ENCODE peak calls at places on chromosomes 1 and 21, in four cellular contexts. One of them, this sample, is unnamed.

GRCh38 chr1:184866991-184867788 is 107.1 kb downstream of the NIBAN1 start:
- DNase-seq in IMR-90: peak; percentile 96
- DNase-seq in lung: no peak
- DNase-seq in uterus: no peak
- DNase-seq in this sample: no peak

GRCh38 chr1:211035821-211036380 is 98.0 kb downstream of the KCNH1 start:
- DNase-seq in IMR-90: no peak
- DNase-seq in uterus: no peak
- DNase-seq in lung: no peak
- DNase-seq in this sample: no peak

GRCh38 chr1:185352067-185352466 is 35.0 kb upstream of the IVNS1ABP start:
- DNase-seq in IMR-90: peak; percentile 32
- DNase-seq in uterus: no peak
- DNase-seq in lung: no peak
- DNase-seq in this sample: no peak

GRCh38 chr1:84269286-84269685 is 32.2 kb upstream of the SAMD13 start:
- DNase-seq in IMR-90: no peak
- DNase-seq in uterus: no peak
- DNase-seq in lung: no peak
- DNase-seq in this sample: no peak

GRCh38 chr1:22754106-22754768 is 43.6 kb downstream of the EPHB2 start:
- DNase-seq in IMR-90: peak; percentile 54
- DNase-seq in uterus: no peak
- DNase-seq in lung: no peak
- DNase-seq in this sample: no peak

GRCh38 chr1:55894521-55894920 is 679.4 kb upstream of the USP24 start:
- DNase-seq in uterus: no peak
- DNase-seq in IMR-90: peak; percentile 35
- DNase-seq in lung: no peak
- DNase-seq in this sample: no peak

GRCh38 chr1:205298191-205298994 is 23.2 kb downstream of the NUAK2 start:
- DNase-seq in lung: no peak
- DNase-seq in uterus: no peak
- DNase-seq in IMR-90: peak; percentile 99
- DNase-seq in this sample: no peak

GRCh38 chr1:165634154-165634921 is 3.3 kb downstream of the MGST3 start:
- DNase-seq in lung: no peak
- DNase-seq in IMR-90: no peak
- DNase-seq in uterus: no peak
- DNase-seq in this sample: no peak

GRCh38 chr1:180154003-180154324 is 705 bp upstream of the QSOX1 start:
- DNase-seq in uterus: no peak
- DNase-seq in lung: no peak
- DNase-seq in IMR-90: no peak
- DNase-seq in this sample: no peak

GRCh38 chr1:172357753-172358152 is 62.7 kb upstream of the C1orf105 start:
- DNase-seq in IMR-90: no peak
- DNase-seq in uterus: no peak
- DNase-seq in lung: no peak
- DNase-seq in this sample: no peak

GRCh38 chr1:178941849-178942248 is 71.0 kb upstream of the ANGPTL1 start:
- DNase-seq in IMR-90: peak; percentile 10
- DNase-seq in lung: peak; percentile 22
- DNase-seq in uterus: no peak
- DNase-seq in this sample: no peak

GRCh38 chr1:185646202-185646683 is 87.9 kb upstream of the HMCN1 start:
- DNase-seq in IMR-90: peak; percentile 98
- DNase-seq in lung: peak; percentile 64
- DNase-seq in uterus: peak; percentile 54
- DNase-seq in this sample: no peak

GRCh38 chr1:6267686-6268281 is 6.9 kb upstream of the GPR153 start:
- DNase-seq in IMR-90: peak; percentile 52
- DNase-seq in uterus: no peak
- DNase-seq in lung: no peak
- DNase-seq in this sample: no peak

GRCh38 chr1:54381524-54381923 is 24.7 kb downstream of the SSBP3 start:
- DNase-seq in uterus: no peak
- DNase-seq in lung: no peak
- DNase-seq in IMR-90: no peak
- DNase-seq in this sample: no peak

GRCh38 chr1:27161594-27161993 is 6.7 kb upstream of the SLC9A1 start:
- DNase-seq in lung: no peak
- DNase-seq in IMR-90: no peak
- DNase-seq in uterus: no peak
- DNase-seq in this sample: no peak

GRCh38 chr21:34035619-34036354 is 37.6 kb upstream of the MRPS6 start:
- DNase-seq in lung: peak; percentile 20
- DNase-seq in IMR-90: no peak
- DNase-seq in uterus: no peak
- DNase-seq in this sample: no peak

GRCh38 chr1:53348491-53349368 is 20.9 kb upstream of the LRP8 start:
- DNase-seq in uterus: no peak
- DNase-seq in lung: no peak
- DNase-seq in IMR-90: no peak
- DNase-seq in this sample: peak; percentile 70

GRCh38 chr21:35203093-35204021 is 154.3 kb upstream of the RUNX1 start:
- DNase-seq in IMR-90: peak; percentile 93
- DNase-seq in uterus: no peak
- DNase-seq in lung: no peak
- DNase-seq in this sample: no peak

GRCh38 chr21:38643404-38644023 is 145.2 kb upstream of the ERG start:
- DNase-seq in lung: no peak
- DNase-seq in IMR-90: no peak
- DNase-seq in uterus: no peak
- DNase-seq in this sample: no peak

GRCh38 chr1:35586808-35587207 is 13.7 kb downstream of the TFAP2E start:
- DNase-seq in IMR-90: no peak
- DNase-seq in lung: no peak
- DNase-seq in uterus: no peak
- DNase-seq in this sample: no peak

DNA sequence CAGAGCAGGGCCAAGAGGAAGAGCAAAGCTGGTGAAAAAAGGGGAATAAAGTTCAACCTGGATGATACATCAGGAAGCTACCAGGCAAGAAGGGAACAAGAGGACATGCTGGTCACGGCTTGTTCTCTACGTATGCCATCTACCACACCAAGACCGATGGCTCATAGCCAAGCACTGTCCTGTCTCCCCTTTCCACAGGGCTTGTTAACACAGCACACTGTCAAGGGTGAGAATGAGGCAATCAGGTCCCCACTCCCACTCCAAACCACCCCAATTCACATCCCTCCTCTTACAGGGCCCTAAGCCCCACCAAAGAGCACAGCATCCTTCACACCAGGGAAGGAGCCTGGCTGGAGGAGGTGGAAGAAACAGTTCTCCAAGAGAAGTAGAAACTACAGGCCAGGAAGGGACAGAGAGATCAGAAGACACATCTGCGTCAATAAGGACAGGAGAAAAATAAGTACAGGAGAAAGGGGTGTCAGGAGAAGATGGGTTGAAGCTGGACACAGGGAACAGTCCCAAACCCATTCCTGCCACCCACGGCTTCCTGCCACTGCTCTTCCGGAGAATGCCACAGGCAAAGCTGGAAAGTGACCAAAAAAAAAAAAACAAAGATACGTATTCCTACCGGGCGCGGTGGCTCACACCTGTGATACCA is 923 bp upstream of the SHC1 start:
- DNase-seq in uterus: peak; percentile 71
- DNase-seq in lung: no peak
- DNase-seq in IMR-90: no peak
- DNase-seq in this sample: no peak
- H3K4me1 ChIP-seq in uterus: peaks cover 3% of the 10 kb centered on the region
- H3K4me1 ChIP-seq in lung: peaks cover 5% of the 10 kb centered on the region
- H3K4me1 ChIP-seq in IMR-90: peaks cover 18% of the 10 kb centered on the region
- H3K4me1 ChIP-seq in this sample: no peaks in the 10 kb centered on the region

GRCh38 chr1:8943516-8943896 is 2.2 kb upstream of the CA6 start:
- DNase-seq in lung: no peak
- DNase-seq in uterus: no peak
- DNase-seq in IMR-90: no peak
- DNase-seq in this sample: no peak

GRCh38 chr1:8941906-8942305 is 3.8 kb upstream of the CA6 start:
- DNase-seq in lung: no peak
- DNase-seq in IMR-90: peak; percentile 91
- DNase-seq in uterus: no peak
- DNase-seq in this sample: no peak

GRCh38 chr1:8947127-8947691 is 1.5 kb downstream of the CA6 start:
- DNase-seq in IMR-90: no peak
- DNase-seq in uterus: no peak
- DNase-seq in lung: no peak
- DNase-seq in this sample: no peak

GRCh38 chr1:8944006-8944405 is 1.7 kb upstream of the CA6 start:
- DNase-seq in IMR-90: no peak
- DNase-seq in lung: no peak
- DNase-seq in uterus: no peak
- DNase-seq in this sample: no peak

DNA sequence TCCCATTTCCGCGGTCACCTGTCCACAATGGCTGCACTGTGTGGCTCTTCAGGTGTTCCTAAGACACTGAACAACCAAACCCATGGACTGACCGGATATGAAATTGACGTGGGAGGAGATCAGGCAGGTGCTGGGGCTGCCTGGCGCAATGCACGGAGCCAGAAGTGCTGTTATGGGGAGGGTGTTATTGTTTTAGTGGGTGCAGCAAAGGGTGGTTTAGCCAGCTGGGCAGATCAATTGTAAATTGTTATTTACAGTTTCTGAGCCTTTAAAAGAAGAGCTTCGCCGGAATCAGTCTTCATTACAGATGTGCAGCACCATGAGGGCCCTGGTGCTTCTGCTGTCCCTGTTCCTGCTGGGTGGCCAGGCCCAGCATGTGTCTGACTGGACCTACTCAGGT is at the start of gene CA6:
- DNase-seq in lung: no peak
- DNase-seq in IMR-90: no peak
- DNase-seq in uterus: no peak
- DNase-seq in this sample: no peak
- H3K4me3 ChIP-seq in lung: no peak within 1 kb of the TSS
- H3K4me3 ChIP-seq in IMR-90: no peak within 1 kb of the TSS
- H3K4me3 ChIP-seq in uterus: no peak within 1 kb of the TSS
- H3K4me3 ChIP-seq in this sample: no peak within 1 kb of the TSS

DNA sequence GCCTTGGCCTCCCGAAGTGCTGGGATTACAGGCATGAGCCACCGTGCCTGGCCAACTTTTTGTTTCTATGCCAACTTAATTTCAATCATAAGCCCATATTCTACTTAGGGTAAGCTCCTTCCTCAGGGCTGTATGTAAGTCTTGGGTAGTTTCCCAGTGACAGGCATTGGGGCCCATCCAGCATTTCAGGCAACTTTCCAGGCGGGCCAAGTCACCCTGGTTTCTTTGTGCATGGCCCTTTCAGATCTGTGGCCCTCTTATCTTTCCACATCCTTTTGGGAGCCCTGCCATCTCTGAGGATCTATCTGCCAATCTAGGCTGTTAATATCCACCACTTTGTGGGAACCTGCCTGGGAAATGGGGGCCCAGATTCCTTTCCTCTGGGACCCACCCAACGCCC is 58.7 kb downstream of the TNN start:
- DNase-seq in uterus: no peak
- DNase-seq in IMR-90: no peak
- DNase-seq in lung: no peak
- DNase-seq in this sample: no peak
- H3K4me1 ChIP-seq in uterus: no peaks in the 10 kb centered on the region
- H3K4me1 ChIP-seq in IMR-90: no peaks in the 10 kb centered on the region
- H3K4me1 ChIP-seq in lung: no peaks in the 10 kb centered on the region
- H3K4me1 ChIP-seq in this sample: no peaks in the 10 kb centered on the region

GRCh38 chr1:193435771-193436170 is 249.4 kb upstream of the B3GALT2 start:
- DNase-seq in uterus: no peak
- DNase-seq in lung: no peak
- DNase-seq in IMR-90: no peak
- DNase-seq in this sample: no peak

GRCh38 chr1:193434319-193434718 is 247.9 kb upstream of the B3GALT2 start:
- DNase-seq in IMR-90: peak; percentile 56
- DNase-seq in uterus: no peak
- DNase-seq in lung: no peak
- DNase-seq in this sample: no peak

GRCh38 chr1:193433599-193433998 is 247.2 kb upstream of the B3GALT2 start:
- DNase-seq in uterus: no peak
- DNase-seq in IMR-90: no peak
- DNase-seq in lung: no peak
- DNase-seq in this sample: no peak

GRCh38 chr1:193431265-193431977 is 245.0 kb upstream of the B3GALT2 start:
- DNase-seq in lung: no peak
- DNase-seq in uterus: no peak
- DNase-seq in IMR-90: no peak
- DNase-seq in this sample: no peak

DNA sequence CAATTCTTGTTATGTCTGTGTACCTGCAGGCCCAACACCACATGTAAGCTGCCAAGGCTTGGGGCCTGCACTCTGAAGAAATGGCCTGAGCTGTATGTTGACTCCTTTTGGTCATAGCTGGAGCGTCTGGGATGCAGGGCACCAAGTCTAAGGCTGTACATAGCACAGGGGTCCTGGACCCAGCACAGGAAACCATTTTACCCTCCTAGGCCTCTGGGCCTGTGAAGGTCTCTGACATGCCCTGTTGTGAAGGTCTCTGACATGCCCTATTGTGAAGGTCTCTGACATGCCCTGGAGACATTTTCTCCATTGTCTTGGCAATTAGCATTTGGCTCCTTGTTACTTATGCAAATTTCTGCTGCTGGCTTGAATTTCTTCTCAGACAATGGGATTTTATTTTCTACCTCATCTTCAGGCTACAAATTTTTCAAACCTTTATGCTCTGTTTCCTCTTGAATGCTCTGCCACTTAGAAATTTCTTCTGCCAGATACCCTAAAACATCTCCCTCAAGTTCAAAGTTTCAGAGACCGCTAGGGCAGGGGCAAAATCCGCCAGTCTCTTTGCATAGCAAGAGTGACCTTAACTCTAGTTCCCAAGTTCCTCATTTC is 246.7 kb upstream of the B3GALT2 start:
- DNase-seq in lung: no peak
- DNase-seq in uterus: no peak
- DNase-seq in IMR-90: no peak
- DNase-seq in this sample: no peak
- H3K4me3 ChIP-seq in lung: no peak overlapping the region
- H3K4me3 ChIP-seq in uterus: no peak overlapping the region
- H3K4me3 ChIP-seq in IMR-90: no peak overlapping the region
- H3K4me3 ChIP-seq in this sample: no peak overlapping the region

DNA sequence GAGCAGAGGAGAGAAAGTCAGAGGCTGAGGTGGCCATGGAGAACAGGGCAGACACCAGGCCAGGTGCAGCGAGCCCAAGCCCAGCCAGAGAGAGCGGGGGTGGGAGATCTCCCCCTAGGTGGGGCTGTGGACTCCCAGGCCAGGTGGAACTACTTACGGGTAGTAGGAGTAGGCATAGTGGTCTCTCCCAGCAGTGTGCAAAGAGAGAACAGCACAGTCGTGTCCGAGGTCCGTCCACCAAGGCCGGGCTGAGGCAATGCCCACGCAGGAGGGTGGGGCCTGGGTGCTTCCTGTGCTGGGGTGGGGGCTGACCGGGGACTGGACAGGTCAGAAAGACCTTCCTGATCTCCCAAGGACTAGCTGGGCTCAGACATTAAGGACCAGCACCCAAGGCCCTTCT is 263.7 kb downstream of the PTPRU start:
- DNase-seq in uterus: no peak
- DNase-seq in IMR-90: no peak
- DNase-seq in lung: no peak
- DNase-seq in this sample: peak; percentile 50
- H3K4me1 ChIP-seq in uterus: no peaks in the 10 kb centered on the region
- H3K4me1 ChIP-seq in IMR-90: no peaks in the 10 kb centered on the region
- H3K4me1 ChIP-seq in lung: no peaks in the 10 kb centered on the region
- H3K4me1 ChIP-seq in this sample: no peaks in the 10 kb centered on the region

This sample was measured in aorta.